ENCODE peak calls at places on chromosome 3, in seven cellular contexts. H is AG10803, E is AG04450, R is GM12864, S is stomach, W is aorta, F is pancreas. G is an unnamed sample.
A peak's percentile ranks its signal among the peaks of the same experiment; 100 is the strongest.

GRCh38 chr3:172102883-172103310 is 63.5 kb downstream of the FNDC3B start:
- DNase-seq in F (no peak), W (no peak), E (no peak), R (no peak), H (no peak), S (no peak), G (no peak)

GRCh38 chr3:15040844-15041243 is 24.3 kb downstream of the MRPS25 start:
- DNase-seq in S (no peak), W (no peak), H (no peak), R (no peak), F (no peak), E (no peak), G (no peak)

GRCh38 chr3:29644956-29645661 is 364.2 kb downstream of the RBMS3 start:
- DNase-seq in E (no peak), S (no peak), R (no peak), W (no peak), H (peak; percentile 65), F (no peak), G (no peak)

GRCh38 chr3:188185717-188186236 is 31.8 kb downstream of the LPP start:
- DNase-seq in H (no peak), S (peak; percentile 58), W (no peak), F (no peak), R (no peak), E (no peak), G (no peak)

GRCh38 chr3:44568561-44568960 is 13.6 kb downstream of the ZKSCAN7 start:
- DNase-seq in E (no peak), R (no peak), S (no peak), W (no peak), F (no peak), H (no peak), G (no peak)

GRCh38 chr3:141020139-141020940 is 30.8 kb upstream of the SPSB4 start:
- DNase-seq in W (no peak), S (no peak), R (no peak), F (no peak), E (no peak), H (no peak), G (no peak)

GRCh38 chr3:11288021-11288491 is 15.9 kb downstream of the ATG7 start:
- DNase-seq in W (no peak), R (no peak), F (no peak), E (no peak), S (no peak), H (peak; percentile 52), G (no peak)

GRCh38 chr3:101163554-101163953 is 156.8 kb downstream of the IMPG2 start:
- DNase-seq in S (no peak), E (no peak), W (no peak), F (no peak), H (peak; percentile 55), R (no peak), G (no peak)

GRCh38 chr3:113156816-113157333 is 54.5 kb upstream of the BOC start:
- DNase-seq in R (no peak), E (no peak), W (no peak), S (no peak), F (no peak), H (no peak), G (no peak)

GRCh38 chr3:28590851-28591250 is 242.2 kb upstream of the AZI2 start:
- DNase-seq in W (no peak), E (no peak), S (no peak), R (no peak), H (no peak), F (no peak), G (no peak)

GRCh38 chr3:14507345-14507741 is 32.8 kb downstream of the GRIP2 start:
- DNase-seq in W (no peak), E (no peak), F (peak; percentile 23), S (no peak), H (no peak), R (no peak), G (no peak)

GRCh38 chr3:21024563-21024962 is 726.4 kb downstream of the ZNF385D start:
- DNase-seq in S (no peak), W (no peak), F (no peak), R (no peak), E (no peak), H (no peak), G (no peak)

GRCh38 chr3:115825046-115825445 is 201.7 kb downstream of the GAP43 start:
- DNase-seq in E (no peak), W (no peak), F (no peak), R (no peak), S (no peak), H (peak; percentile 26), G (no peak)

GRCh38 chr3:122498152-122498551 is 16.6 kb downstream of the KPNA1 start:
- DNase-seq in S (no peak), R (no peak), H (no peak), F (no peak), W (no peak), E (no peak), G (no peak)

GRCh38 chr3:13884851-13885703 is 5.2 kb upstream of the WNT7A start:
- DNase-seq in W (no peak), F (peak; percentile 74), H (no peak), R (no peak), S (peak; percentile 68), E (no peak), G (no peak)

GRCh38 chr3:118262800-118263402 is 771.7 kb downstream of the IGSF11 start:
- DNase-seq in R (no peak), F (no peak), E (no peak), W (no peak), H (no peak), S (no peak), G (no peak)
- H3K4me3 ChIP-seq in R (no peak overlapping the region), F (no peak overlapping the region), E (no peak overlapping the region), W (no peak overlapping the region), H (no peak overlapping the region), S (no peak overlapping the region), G (no peak overlapping the region)

GRCh38 chr3:72238341-72238740 is 453.4 kb upstream of the PROK2 start:
- DNase-seq in W (no peak), E (no peak), F (no peak), H (peak; percentile 64), R (no peak), S (no peak), G (no peak)

GRCh38 chr3:72238836-72239235 is 453.9 kb upstream of the PROK2 start:
- DNase-seq in R (no peak), H (peak; percentile 31), W (no peak), S (no peak), E (no peak), F (no peak), G (no peak)

GRCh38 chr3:72241525-72241924 is 456.6 kb upstream of the PROK2 start:
- DNase-seq in S (no peak), F (no peak), W (no peak), E (no peak), H (no peak), R (no peak), G (no peak)

GRCh38 chr3:72234394-72234793 is 449.4 kb upstream of the PROK2 start:
- DNase-seq in S (no peak), F (no peak), W (peak; percentile 70), E (peak; percentile 30), H (peak; percentile 95), R (no peak), G (no peak)

DNA sequence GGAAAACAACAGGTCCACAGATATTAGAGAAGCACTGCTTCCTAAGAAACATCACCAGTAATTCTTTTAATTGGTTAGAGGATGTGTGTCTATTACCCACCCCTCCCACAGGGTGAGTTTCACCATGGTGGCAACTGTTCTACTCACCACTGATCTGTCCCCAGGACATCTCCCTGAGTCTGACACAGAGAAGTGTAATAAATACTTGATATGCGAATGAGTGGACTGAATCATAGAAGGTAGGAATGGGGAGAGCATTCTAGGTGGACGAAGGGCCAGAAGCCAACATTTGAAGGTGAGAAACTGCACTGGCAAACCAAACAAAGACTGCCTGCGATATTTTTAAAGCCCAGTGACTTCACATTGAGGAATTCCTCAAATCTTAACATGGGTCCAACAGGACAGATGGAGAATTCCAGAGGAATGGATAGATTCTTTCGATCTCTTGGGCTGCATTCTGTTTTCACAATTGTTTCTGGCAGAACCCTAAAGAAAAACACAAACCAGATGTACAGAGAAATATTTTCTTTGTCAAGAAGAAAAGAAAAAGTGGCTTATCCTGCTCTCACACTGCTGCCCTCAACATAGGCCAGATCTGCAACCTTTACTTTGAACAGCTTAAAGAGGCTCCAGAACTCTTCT is 452.9 kb upstream of the PROK2 start:
- DNase-seq in R (no peak), S (no peak), W (no peak), H (peak; percentile 90), E (no peak), F (no peak), G (no peak)
- H3K4me3 ChIP-seq in R (no peak overlapping the region), S (no peak overlapping the region), W (no peak overlapping the region), H (peak overlapping the region; percentile 29), E (no peak overlapping the region), F (no peak overlapping the region), G (no peak overlapping the region)

GRCh38 chr3:46551615-46552014 is 14.5 kb downstream of the LRRC2 start:
- DNase-seq in H (no peak), S (no peak), F (no peak), W (no peak), E (no peak), R (no peak), G (no peak)

GRCh38 chr3:46546896-46547440 is 19.1 kb downstream of the LRRC2 start:
- DNase-seq in W (no peak), F (no peak), S (no peak), H (no peak), E (no peak), R (no peak), G (no peak)

GRCh38 chr3:46552538-46552937 is 13.6 kb downstream of the LRRC2 start:
- DNase-seq in F (no peak), S (no peak), W (no peak), H (no peak), E (no peak), R (no peak), G (no peak)

GRCh38 chr3:46549408-46549904 is 16.6 kb downstream of the LRRC2 start:
- DNase-seq in W (no peak), H (no peak), S (no peak), F (no peak), R (no peak), E (no peak), G (no peak)

DNA sequence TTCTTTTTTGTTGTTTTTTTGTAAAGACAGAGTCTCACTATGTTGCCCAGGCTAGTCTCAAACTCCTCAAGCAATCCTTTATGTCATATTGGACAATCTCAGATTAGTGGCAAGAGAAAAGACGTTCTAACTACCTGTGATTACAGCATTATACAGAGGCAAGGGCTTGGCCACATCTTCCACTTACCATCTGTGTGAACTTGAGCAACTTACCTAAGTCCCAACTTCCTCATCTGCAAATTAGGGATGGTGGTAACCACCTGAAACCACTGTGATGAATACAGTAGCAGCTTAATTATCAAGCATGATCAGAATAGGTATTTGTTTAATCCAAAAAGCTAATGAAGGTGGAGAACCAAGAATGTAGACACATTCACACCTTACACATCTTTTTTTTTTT is 16.1 kb downstream of the LRRC2 start:
- DNase-seq in H (no peak), W (no peak), R (no peak), F (no peak), E (no peak), S (no peak), G (no peak)
- H3K4me3 ChIP-seq in H (no peak overlapping the region), W (no peak overlapping the region), R (no peak overlapping the region), F (no peak overlapping the region), E (no peak overlapping the region), S (no peak overlapping the region), G (no peak overlapping the region)

GRCh38 chr3:106428565-106428994 is 559.8 kb upstream of the CBLB start:
- DNase-seq in S (no peak), H (peak; percentile 100), E (peak; percentile 92), W (peak; percentile 51), F (no peak), R (no peak), G (no peak)

GRCh38 chr3:106435899-106436453 is 567.2 kb upstream of the CBLB start:
- DNase-seq in R (no peak), E (no peak), H (no peak), F (no peak), S (no peak), W (no peak), G (no peak)

GRCh38 chr3:106431698-106432097 is 562.9 kb upstream of the CBLB start:
- DNase-seq in R (no peak), F (no peak), S (no peak), E (no peak), H (no peak), W (no peak), G (no peak)
- H3K4me3 ChIP-seq in R (no peak overlapping the region), F (no peak overlapping the region), S (no peak overlapping the region), E (no peak overlapping the region), H (no peak overlapping the region), W (no peak overlapping the region), G (no peak overlapping the region)